ENCODE peak calls at places on chromosomes 1 and 21, in eight cellular contexts. S, O, R, M, N, G, J and F are unnamed samples.

GRCh38 chr1:75616436-75617433 is 5.8 kb upstream of the SLC44A5 start:
- DNase-seq in S (no peak), O (no peak), R (no peak), M (no peak), N (no peak), G (no peak), J (no peak), F (no peak)

GRCh38 chr1:87044840-87045239 is 130.4 kb downstream of the HS2ST1 start:
- DNase-seq in S (no peak), O (no peak), R (no peak), M (no peak), N (peak), G (peak), J (no peak), F (no peak)

GRCh38 chr1:183094376-183094775 is 71.2 kb downstream of the LAMC1 start:
- DNase-seq in S (no peak), O (no peak), R (no peak), M (no peak), N (no peak), G (no peak), J (no peak), F (no peak)

GRCh38 chr1:43227138-43227836 is 42.5 kb upstream of the TMEM125 start:
- DNase-seq in S (no peak), O (peak), R (peak), M (peak), N (peak), G (peak), J (peak), F (peak)

GRCh38 chr1:15680614-15681345 is 3.3 kb upstream of the PLEKHM2 start:
- DNase-seq in S (no peak), O (no peak), R (no peak), M (peak), N (no peak), G (peak), J (no peak), F (no peak)

GRCh38 chr1:203037509-203038190 is 11.4 kb downstream of the PPFIA4 start:
- DNase-seq in S (no peak), O (no peak), R (no peak), M (no peak), N (no peak), G (no peak), J (no peak), F (no peak)

GRCh38 chr1:43199093-43199726 is 27.1 kb downstream of the CFAP57 start:
- DNase-seq in S (no peak), O (no peak), R (no peak), M (no peak), N (no peak), G (peak), J (no peak), F (no peak)

GRCh38 chr1:46098043-46098712 is 34.3 kb downstream of the PIK3R3 start:
- DNase-seq in S (no peak), O (no peak), R (no peak), M (no peak), N (no peak), G (no peak), J (no peak), F (no peak)

GRCh38 chr1:10515627-10516026 is 40.9 kb downstream of the PEX14 start:
- DNase-seq in S (no peak), O (no peak), R (no peak), M (no peak), N (peak), G (no peak), J (peak), F (no peak)

GRCh38 chr1:93475691-93476090 is 27.8 kb downstream of the FNBP1L start:
- DNase-seq in S (no peak), O (no peak), R (no peak), M (no peak), N (no peak), G (no peak), J (no peak), F (no peak)

GRCh38 chr1:172326171-172326570 is 94.3 kb upstream of the C1orf105 start:
- DNase-seq in S (no peak), O (no peak), R (no peak), M (no peak), N (no peak), G (no peak), J (no peak), F (no peak)

GRCh38 chr1:228228601-228229074 is 20.8 kb downstream of the OBSCN start:
- DNase-seq in S (no peak), O (no peak), R (no peak), M (no peak), N (no peak), G (no peak), J (no peak), F (peak)

GRCh38 chr1:75908717-75909152 is 23.5 kb downstream of the ASB17 start:
- DNase-seq in S (no peak), O (peak), R (peak), M (no peak), N (peak), G (no peak), J (no peak), F (peak)

GRCh38 chr1:45929257-45929687 is 125.9 kb downstream of the MAST2 start:
- DNase-seq in S (no peak), O (no peak), R (peak), M (peak), N (no peak), G (no peak), J (no peak), F (no peak)

GRCh38 chr1:26787381-26787705 is 407 bp upstream of the PIGV start:
- DNase-seq in S (peak), O (no peak), R (no peak), M (no peak), N (peak), G (peak), J (no peak), F (no peak)

GRCh38 chr1:159071970-159072582 is 4.5 kb downstream of the AIM2 start:
- DNase-seq in S (no peak), O (peak), R (peak), M (no peak), N (peak), G (no peak), J (no peak), F (no peak)

GRCh38 chr21:27776925-27777553 is 810.2 kb upstream of the ADAMTS5 start:
- DNase-seq in S (no peak), O (no peak), R (no peak), M (no peak), N (no peak), G (no peak), J (peak), F (no peak)

GRCh38 chr1:170731566-170732261 is 67.8 kb downstream of the PRRX1 start:
- DNase-seq in S (no peak), O (no peak), R (no peak), M (no peak), N (no peak), G (no peak), J (no peak), F (no peak)

GRCh38 chr1:208531003-208531750 is 287.0 kb upstream of the PLXNA2 start:
- DNase-seq in S (no peak), O (no peak), R (no peak), M (no peak), N (no peak), G (no peak), J (no peak), F (no peak)

GRCh38 chr21:34261841-34262832 is 101.7 kb upstream of the KCNE2 start:
- DNase-seq in S (no peak), O (no peak), R (no peak), M (no peak), N (no peak), G (no peak), J (no peak), F (no peak)

GRCh38 chr1:84077476-84078107 is 66.5 kb upstream of the PRKACB start:
- DNase-seq in S (peak), O (peak), R (no peak), M (peak), N (peak), G (peak), J (peak), F (peak)

GRCh38 chr1:98523256-98523655 is 138.3 kb upstream of the SNX7 start:
- DNase-seq in S (no peak), O (no peak), R (no peak), M (no peak), N (no peak), G (no peak), J (no peak), F (no peak)

GRCh38 chr1:9184749-9185148 is 49.8 kb upstream of the H6PD start:
- DNase-seq in S (no peak), O (no peak), R (no peak), M (no peak), N (no peak), G (no peak), J (no peak), F (no peak)

GRCh38 chr1:37763791-37764741 is 854 bp downstream of the EPHA10 start:
- DNase-seq in S (no peak), O (no peak), R (no peak), M (no peak), N (no peak), G (peak), J (no peak), F (no peak)

GRCh38 chr1:209051598-209051997 is 531.9 kb upstream of the CAMK1G start:
- DNase-seq in S (no peak), O (no peak), R (no peak), M (no peak), N (no peak), G (no peak), J (no peak), F (no peak)

GRCh38 chr21:8988696-8989095 is 1532.7 kb upstream of the TPTE start:
- DNase-seq in S (no peak), O (peak), R (no peak), M (no peak), N (no peak), G (no peak), J (no peak), F (no peak)

GRCh38 chr1:153531638-153532037 is 4.2 kb downstream of the S100A6 start:
- DNase-seq in S (no peak), O (no peak), R (no peak), M (no peak), N (no peak), G (no peak), J (no peak), F (no peak)

GRCh38 chr1:32989160-32989894 is 24.7 kb upstream of the RNF19B start:
- DNase-seq in S (no peak), O (no peak), R (no peak), M (no peak), N (no peak), G (peak), J (peak), F (peak)

GRCh38 chr1:51671527-51672325 is 54.8 kb downstream of the OSBPL9 start:
- DNase-seq in S (no peak), O (no peak), R (peak), M (peak), N (no peak), G (no peak), J (no peak), F (no peak)

GRCh38 chr1:111570781-111571181 is 48.8 kb upstream of the RAP1A start:
- DNase-seq in S (no peak), O (no peak), R (no peak), M (no peak), N (peak), G (peak), J (no peak), F (no peak)

GRCh38 chr1:10398278-10398733 is 558 bp upstream of the PGD start:
- DNase-seq in S (no peak), O (no peak), R (no peak), M (no peak), N (peak), G (no peak), J (no peak), F (no peak)